ENCODE peak calls at places on chromosome X, in nine cellular contexts. One of them, this sample, is unnamed.
A peak's percentile ranks its signal among the peaks of the same experiment; 100 is the strongest.

GRCh38 chrX:129930941-129931410 is 25.0 kb downstream of the UTP14A start:
- DNase-seq in CD4-positive, alpha-beta T cell: no peak
- DNase-seq in sigmoid colon: no peak
- DNase-seq in fibroblast of the aortic adventitia: no peak
- DNase-seq in A673: no peak
- DNase-seq in gastrocnemius medialis: no peak
- DNase-seq in IMR-90: no peak
- DNase-seq in H9: no peak
- DNase-seq in brain microvascular endothelial cell: no peak
- DNase-seq in this sample: no peak

GRCh38 chrX:134443020-134443419 is 16.9 kb upstream of the HPRT1 start:
- DNase-seq in CD4-positive, alpha-beta T cell: no peak
- DNase-seq in sigmoid colon: no peak
- DNase-seq in fibroblast of the aortic adventitia: no peak
- DNase-seq in A673: no peak
- DNase-seq in gastrocnemius medialis: no peak
- DNase-seq in IMR-90: no peak
- DNase-seq in H9: no peak
- DNase-seq in brain microvascular endothelial cell: no peak
- DNase-seq in this sample: no peak

GRCh38 chrX:70878925-70879324 is 29.6 kb downstream of the TEX11 start:
- DNase-seq in CD4-positive, alpha-beta T cell: no peak
- DNase-seq in sigmoid colon: no peak
- DNase-seq in fibroblast of the aortic adventitia: no peak
- DNase-seq in A673: no peak
- DNase-seq in gastrocnemius medialis: no peak
- DNase-seq in IMR-90: no peak
- DNase-seq in H9: no peak
- DNase-seq in brain microvascular endothelial cell: no peak
- DNase-seq in this sample: no peak

GRCh38 chrX:9429767-9430166 is 35.1 kb upstream of the TBL1X start:
- DNase-seq in CD4-positive, alpha-beta T cell: no peak
- DNase-seq in sigmoid colon: no peak
- DNase-seq in fibroblast of the aortic adventitia: no peak
- DNase-seq in A673: peak; percentile 26
- DNase-seq in gastrocnemius medialis: no peak
- DNase-seq in IMR-90: no peak
- DNase-seq in H9: no peak
- DNase-seq in brain microvascular endothelial cell: no peak
- DNase-seq in this sample: no peak

GRCh38 chrX:41695464-41695863 is 6.7 kb downstream of the GPR34 start:
- DNase-seq in CD4-positive, alpha-beta T cell: no peak
- DNase-seq in sigmoid colon: no peak
- DNase-seq in fibroblast of the aortic adventitia: no peak
- DNase-seq in A673: no peak
- DNase-seq in gastrocnemius medialis: no peak
- DNase-seq in IMR-90: peak; percentile 74
- DNase-seq in H9: no peak
- DNase-seq in brain microvascular endothelial cell: no peak
- DNase-seq in this sample: no peak

GRCh38 chrX:39654952-39655351 is 442.8 kb downstream of the BCOR start:
- DNase-seq in CD4-positive, alpha-beta T cell: no peak
- DNase-seq in sigmoid colon: no peak
- DNase-seq in fibroblast of the aortic adventitia: no peak
- DNase-seq in A673: no peak
- DNase-seq in gastrocnemius medialis: no peak
- DNase-seq in IMR-90: no peak
- DNase-seq in H9: no peak
- DNase-seq in brain microvascular endothelial cell: no peak
- DNase-seq in this sample: no peak

GRCh38 chrX:28058906-28059305 is 77.7 kb upstream of the DCAF8L1 start:
- DNase-seq in CD4-positive, alpha-beta T cell: no peak
- DNase-seq in sigmoid colon: no peak
- DNase-seq in fibroblast of the aortic adventitia: no peak
- DNase-seq in A673: peak; percentile 3
- DNase-seq in gastrocnemius medialis: no peak
- DNase-seq in IMR-90: peak; percentile 26
- DNase-seq in H9: no peak
- DNase-seq in brain microvascular endothelial cell: peak; percentile 26
- DNase-seq in this sample: no peak

GRCh38 chrX:37349131-37350033 is at the start of gene PRRG1:
- DNase-seq in CD4-positive, alpha-beta T cell: no peak
- DNase-seq in sigmoid colon: peak; percentile 87
- DNase-seq in fibroblast of the aortic adventitia: peak; percentile 77
- DNase-seq in A673: peak; percentile 90
- DNase-seq in gastrocnemius medialis: peak; percentile 65
- DNase-seq in IMR-90: peak; percentile 83
- DNase-seq in H9: peak; percentile 91
- DNase-seq in brain microvascular endothelial cell: peak; percentile 67
- DNase-seq in this sample: peak; percentile 92

GRCh38 chrX:152231106-152231505 is 92.7 kb upstream of the MAGEA10 start:
- DNase-seq in CD4-positive, alpha-beta T cell: no peak
- DNase-seq in sigmoid colon: no peak
- DNase-seq in fibroblast of the aortic adventitia: no peak
- DNase-seq in A673: no peak
- DNase-seq in gastrocnemius medialis: no peak
- DNase-seq in IMR-90: no peak
- DNase-seq in H9: no peak
- DNase-seq in brain microvascular endothelial cell: no peak
- DNase-seq in this sample: no peak

GRCh38 chrX:48487362-48487785 is 11.4 kb downstream of the FTSJ1 start:
- DNase-seq in CD4-positive, alpha-beta T cell: no peak
- DNase-seq in sigmoid colon: no peak
- DNase-seq in fibroblast of the aortic adventitia: peak; percentile 78
- DNase-seq in A673: no peak
- DNase-seq in gastrocnemius medialis: no peak
- DNase-seq in IMR-90: peak; percentile 89
- DNase-seq in H9: no peak
- DNase-seq in brain microvascular endothelial cell: peak; percentile 97
- DNase-seq in this sample: peak; percentile 69

GRCh38 chrX:45385767-45386166 is 185.1 kb upstream of the DIPK2B start:
- DNase-seq in CD4-positive, alpha-beta T cell: no peak
- DNase-seq in sigmoid colon: no peak
- DNase-seq in fibroblast of the aortic adventitia: no peak
- DNase-seq in A673: no peak
- DNase-seq in gastrocnemius medialis: no peak
- DNase-seq in IMR-90: peak; percentile 45
- DNase-seq in H9: no peak
- DNase-seq in brain microvascular endothelial cell: no peak
- DNase-seq in this sample: no peak

GRCh38 chrX:150364347-150365050 is 1.4 kb downstream of the MAMLD1 start:
- DNase-seq in CD4-positive, alpha-beta T cell: no peak
- DNase-seq in sigmoid colon: no peak
- DNase-seq in fibroblast of the aortic adventitia: peak; percentile 12
- DNase-seq in A673: peak; percentile 30
- DNase-seq in gastrocnemius medialis: no peak
- DNase-seq in IMR-90: peak; percentile 6
- DNase-seq in H9: peak; percentile 31
- DNase-seq in brain microvascular endothelial cell: no peak
- DNase-seq in this sample: no peak

GRCh38 chrX:150361070-150361776 is 1.9 kb upstream of the MAMLD1 start:
- DNase-seq in CD4-positive, alpha-beta T cell: no peak
- DNase-seq in sigmoid colon: no peak
- DNase-seq in fibroblast of the aortic adventitia: no peak
- DNase-seq in A673: no peak
- DNase-seq in gastrocnemius medialis: no peak
- DNase-seq in IMR-90: peak; percentile 26
- DNase-seq in H9: peak; percentile 59
- DNase-seq in brain microvascular endothelial cell: no peak
- DNase-seq in this sample: peak; percentile 86

GRCh38 chrX:150361777-150362351 is 1.3 kb upstream of the MAMLD1 start:
- DNase-seq in CD4-positive, alpha-beta T cell: no peak
- DNase-seq in sigmoid colon: peak; percentile 74
- DNase-seq in fibroblast of the aortic adventitia: peak; percentile 12
- DNase-seq in A673: no peak
- DNase-seq in gastrocnemius medialis: no peak
- DNase-seq in IMR-90: peak; percentile 29
- DNase-seq in H9: peak; percentile 38
- DNase-seq in brain microvascular endothelial cell: no peak
- DNase-seq in this sample: peak; percentile 85

GRCh38 chrX:150363561-150364346 is 637 bp downstream of the MAMLD1 start:
- DNase-seq in CD4-positive, alpha-beta T cell: no peak
- DNase-seq in sigmoid colon: no peak
- DNase-seq in fibroblast of the aortic adventitia: peak; percentile 30
- DNase-seq in A673: peak; percentile 64
- DNase-seq in gastrocnemius medialis: no peak
- DNase-seq in IMR-90: peak; percentile 29
- DNase-seq in H9: peak; percentile 34
- DNase-seq in brain microvascular endothelial cell: no peak
- DNase-seq in this sample: peak; percentile 86

GRCh38 chrX:150362599-150363481 is at the start of gene MAMLD1:
- DNase-seq in CD4-positive, alpha-beta T cell: peak; percentile 34
- DNase-seq in sigmoid colon: peak; percentile 86
- DNase-seq in fibroblast of the aortic adventitia: peak; percentile 77
- DNase-seq in A673: peak; percentile 78
- DNase-seq in gastrocnemius medialis: peak; percentile 56
- DNase-seq in IMR-90: peak; percentile 84
- DNase-seq in H9: peak; percentile 31
- DNase-seq in brain microvascular endothelial cell: peak; percentile 76
- DNase-seq in this sample: peak; percentile 90
- TF ChIP-seq CTCF in CD4-positive, alpha-beta T cell: no peak
- TF ChIP-seq CTCF in sigmoid colon: no peak
- TF ChIP-seq CTCF in fibroblast of the aortic adventitia: no peak
- TF ChIP-seq CTCF in A673: no peak
- TF ChIP-seq CTCF in gastrocnemius medialis: no peak
- TF ChIP-seq CTCF in IMR-90: peak; percentile 26
- TF ChIP-seq CTCF in H9: no peak
- TF ChIP-seq CTCF in brain microvascular endothelial cell: no peak
- TF ChIP-seq CTCF in this sample: peak; percentile 38

DNA sequence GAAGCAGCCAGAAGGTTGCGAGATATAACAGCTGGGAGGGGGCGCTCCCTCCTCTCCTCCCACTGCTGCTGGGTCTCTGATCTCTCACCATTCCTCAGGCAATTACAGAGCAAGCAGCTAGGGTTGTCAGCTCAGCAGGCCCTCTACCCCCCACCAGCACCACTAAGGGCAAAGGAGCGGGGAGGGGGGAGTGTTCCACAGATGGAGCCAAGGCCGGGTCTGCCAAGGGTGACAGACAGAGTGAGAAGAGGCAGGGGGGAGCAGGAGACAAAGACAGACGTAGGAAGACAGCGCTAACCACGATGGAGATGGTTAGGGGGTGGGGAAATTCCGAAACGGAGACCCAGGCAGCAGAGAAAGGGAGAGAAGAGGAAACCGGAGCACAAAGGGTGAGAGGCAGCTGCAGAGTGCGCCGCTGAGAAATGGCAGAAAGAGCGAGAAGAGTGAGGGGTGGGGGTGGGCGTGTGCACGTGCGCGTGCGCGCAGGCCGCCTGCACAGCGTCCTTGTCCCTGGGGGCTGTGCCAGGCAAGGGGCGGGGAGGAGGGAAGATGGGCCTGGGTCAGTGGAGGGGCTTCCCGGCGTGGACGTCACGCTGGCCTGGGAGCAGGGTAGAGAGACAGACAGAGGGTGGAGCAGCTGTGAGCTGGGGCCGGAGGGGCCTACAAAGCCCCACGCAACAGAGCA is 6.9 kb downstream of the L1CAM start:
- DNase-seq in CD4-positive, alpha-beta T cell: no peak
- DNase-seq in sigmoid colon: no peak
- DNase-seq in fibroblast of the aortic adventitia: no peak
- DNase-seq in A673: peak; percentile 33
- DNase-seq in gastrocnemius medialis: no peak
- DNase-seq in IMR-90: no peak
- DNase-seq in H9: peak; percentile 61
- DNase-seq in brain microvascular endothelial cell: no peak
- DNase-seq in this sample: no peak
- TF ChIP-seq CTCF in CD4-positive, alpha-beta T cell: no peak
- TF ChIP-seq CTCF in sigmoid colon: no peak
- TF ChIP-seq CTCF in fibroblast of the aortic adventitia: no peak
- TF ChIP-seq CTCF in A673: no peak
- TF ChIP-seq CTCF in gastrocnemius medialis: no peak
- TF ChIP-seq CTCF in IMR-90: no peak
- TF ChIP-seq CTCF in H9: peak; percentile 18
- TF ChIP-seq CTCF in brain microvascular endothelial cell: no peak
- TF ChIP-seq CTCF in this sample: no peak

GRCh38 chrX:117610049-117610448 is 506.6 kb downstream of the KLHL13 start:
- DNase-seq in CD4-positive, alpha-beta T cell: no peak
- DNase-seq in sigmoid colon: no peak
- DNase-seq in fibroblast of the aortic adventitia: no peak
- DNase-seq in A673: no peak
- DNase-seq in gastrocnemius medialis: no peak
- DNase-seq in IMR-90: no peak
- DNase-seq in H9: no peak
- DNase-seq in brain microvascular endothelial cell: no peak
- DNase-seq in this sample: no peak
- TF ChIP-seq CTCF in CD4-positive, alpha-beta T cell: no peak
- TF ChIP-seq CTCF in sigmoid colon: no peak
- TF ChIP-seq CTCF in fibroblast of the aortic adventitia: no peak
- TF ChIP-seq CTCF in A673: no peak
- TF ChIP-seq CTCF in gastrocnemius medialis: no peak
- TF ChIP-seq CTCF in IMR-90: no peak
- TF ChIP-seq CTCF in H9: no peak
- TF ChIP-seq CTCF in brain microvascular endothelial cell: no peak
- TF ChIP-seq CTCF in this sample: no peak

GRCh38 chrX:120570201-120570600 is 9.4 kb upstream of the CUL4B start:
- DNase-seq in CD4-positive, alpha-beta T cell: no peak
- DNase-seq in sigmoid colon: no peak
- DNase-seq in fibroblast of the aortic adventitia: no peak
- DNase-seq in A673: no peak
- DNase-seq in gastrocnemius medialis: no peak
- DNase-seq in IMR-90: no peak
- DNase-seq in H9: no peak
- DNase-seq in brain microvascular endothelial cell: no peak
- DNase-seq in this sample: no peak

GRCh38 chrX:120566817-120567216 is 6.1 kb upstream of the CUL4B start:
- DNase-seq in CD4-positive, alpha-beta T cell: no peak
- DNase-seq in sigmoid colon: no peak
- DNase-seq in fibroblast of the aortic adventitia: no peak
- DNase-seq in A673: no peak
- DNase-seq in gastrocnemius medialis: no peak
- DNase-seq in IMR-90: no peak
- DNase-seq in H9: no peak
- DNase-seq in brain microvascular endothelial cell: no peak
- DNase-seq in this sample: no peak

GRCh38 chrX:120564925-120565324 is 4.2 kb upstream of the CUL4B start:
- DNase-seq in CD4-positive, alpha-beta T cell: no peak
- DNase-seq in sigmoid colon: no peak
- DNase-seq in fibroblast of the aortic adventitia: no peak
- DNase-seq in A673: no peak
- DNase-seq in gastrocnemius medialis: no peak
- DNase-seq in IMR-90: no peak
- DNase-seq in H9: no peak
- DNase-seq in brain microvascular endothelial cell: no peak
- DNase-seq in this sample: no peak

GRCh38 chrX:120568047-120568446 is 7.3 kb upstream of the CUL4B start:
- DNase-seq in CD4-positive, alpha-beta T cell: no peak
- DNase-seq in sigmoid colon: no peak
- DNase-seq in fibroblast of the aortic adventitia: no peak
- DNase-seq in A673: no peak
- DNase-seq in gastrocnemius medialis: no peak
- DNase-seq in IMR-90: no peak
- DNase-seq in H9: no peak
- DNase-seq in brain microvascular endothelial cell: no peak
- DNase-seq in this sample: no peak

DNA sequence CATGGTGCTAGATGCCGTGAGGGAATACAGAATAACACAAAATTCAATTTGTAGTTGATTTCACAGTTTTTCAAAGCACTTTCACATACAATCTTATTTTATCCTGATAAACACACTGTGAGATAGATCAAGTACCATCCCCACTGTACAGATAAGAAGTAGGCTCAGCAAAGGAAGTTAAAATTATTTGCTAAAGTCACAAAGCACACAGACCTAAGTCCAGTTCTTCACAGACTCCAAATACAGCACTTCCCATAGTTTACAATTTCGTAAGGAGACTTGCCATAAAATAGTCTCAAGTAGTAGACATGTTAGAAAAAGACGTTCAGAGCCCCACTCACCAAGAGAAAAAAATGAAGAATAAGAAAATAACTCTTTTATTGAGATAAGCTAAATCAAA is 7.8 kb upstream of the CUL4B start:
- DNase-seq in CD4-positive, alpha-beta T cell: no peak
- DNase-seq in sigmoid colon: no peak
- DNase-seq in fibroblast of the aortic adventitia: no peak
- DNase-seq in A673: no peak
- DNase-seq in gastrocnemius medialis: no peak
- DNase-seq in IMR-90: no peak
- DNase-seq in H9: no peak
- DNase-seq in brain microvascular endothelial cell: no peak
- DNase-seq in this sample: no peak
- TF ChIP-seq CTCF in CD4-positive, alpha-beta T cell: no peak
- TF ChIP-seq CTCF in sigmoid colon: no peak
- TF ChIP-seq CTCF in fibroblast of the aortic adventitia: no peak
- TF ChIP-seq CTCF in A673: no peak
- TF ChIP-seq CTCF in gastrocnemius medialis: no peak
- TF ChIP-seq CTCF in IMR-90: no peak
- TF ChIP-seq CTCF in H9: no peak
- TF ChIP-seq CTCF in brain microvascular endothelial cell: no peak
- TF ChIP-seq CTCF in this sample: no peak